ENCODE peak calls at places on chromosomes 1 and 21, in four cellular contexts. Y is T-cell, U is NCI-H2029, I is ureter. F is an unnamed sample.
A peak's percentile ranks its signal among the peaks of the same experiment; 100 is the strongest.

GRCh38 chr1:153977250-153978240 is at the start of gene JTB:
- DNase-seq in I (peak; percentile 90), Y (peak; percentile 79), U (peak; percentile 74), F (peak; percentile 77)

GRCh38 chr1:16073490-16074104 is at the start of gene FAM131C:
- DNase-seq in U (no peak), I (no peak), Y (no peak), F (peak; percentile 29)

GRCh38 chr1:110780600-110781484 is 92.1 kb upstream of the CD53 start:
- DNase-seq in Y (peak; percentile 70), I (peak; percentile 72), U (peak; percentile 44), F (peak; percentile 63)

GRCh38 chr21:44083631-44084291 is 23.4 kb upstream of the PWP2 start:
- DNase-seq in U (no peak), Y (peak; percentile 89), I (peak; percentile 42), F (peak; percentile 55)

GRCh38 chr1:240474133-240474614 is 137.8 kb downstream of the GREM2 start:
- DNase-seq in I (no peak), U (no peak), Y (no peak), F (no peak)

GRCh38 chr1:193104496-193104905 is 713 bp downstream of the GLRX2 start:
- DNase-seq in Y (no peak), U (peak; percentile 9), I (peak; percentile 49), F (no peak)

GRCh38 chr1:90707363-90707710 is 9.8 kb downstream of the BARHL2 start:
- DNase-seq in U (no peak), Y (no peak), I (peak; percentile 56), F (no peak)

GRCh38 chr1:21149430-21149861 is 27.3 kb downstream of the EIF4G3 start:
- DNase-seq in I (no peak), Y (no peak), U (peak; percentile 41), F (no peak)

F was measured in CD4-positive, alpha-beta T cell.